ENCODE peak calls at places on chromosomes 11 and 22, in nine cellular contexts. O, F, Z, M, D, Q, P, E and N are unnamed samples.

GRCh38 chr22:44764974-44765373 is 12.6 kb downstream of the ARHGAP8 start:
- DNase-seq in M (no peak), F (no peak), E (no peak), Z (no peak), O (no peak), D (no peak), P (no peak), Q (no peak), N (no peak)

GRCh38 chr22:30325724-30326703 is 727 bp downstream of the TBC1D10A start:
- DNase-seq in Z (peak), O (no peak), M (no peak), E (no peak), D (peak), F (no peak), P (no peak), Q (no peak), N (no peak)

GRCh38 chr11:29333993-29334780 is 682.6 kb downstream of the KCNA4 start:
- DNase-seq in F (peak), Q (no peak), O (peak), D (peak), P (peak), E (no peak), M (peak), Z (no peak), N (peak)

GRCh38 chr11:45354976-45355705 is 69.0 kb upstream of the SYT13 start:
- DNase-seq in O (peak), F (no peak), Z (peak), D (peak), E (peak), P (peak), M (no peak), Q (peak), N (no peak)

GRCh38 chr11:693887-694562 is 997 bp downstream of the DEAF1 start:
- DNase-seq in Z (no peak), Q (no peak), O (no peak), F (no peak), P (no peak), D (no peak), E (no peak), M (no peak), N (no peak)

GRCh38 chr11:2507945-2508749 is 63.3 kb downstream of the KCNQ1 start:
- DNase-seq in D (no peak), E (peak), Q (no peak), P (no peak), Z (no peak), O (no peak), F (no peak), M (no peak), N (no peak)

GRCh38 chr11:94132152-94132558 is 3.5 kb downstream of the PANX1 start:
- DNase-seq in Z (peak), Q (no peak), M (no peak), F (peak), D (peak), E (no peak), O (peak), P (peak), N (no peak)

GRCh38 chr11:28674432-28675076 is 566.4 kb downstream of the METTL15 start:
- DNase-seq in F (no peak), Z (no peak), E (no peak), O (no peak), M (peak), D (peak), Q (no peak), P (peak), N (no peak)

GRCh38 chr22:36439481-36440271 is 41.8 kb downstream of the TXN2 start:
- DNase-seq in Q (no peak), Z (peak), M (no peak), F (peak), D (peak), P (peak), O (peak), E (no peak), N (no peak)

GRCh38 chr11:12723410-12724297 is 49.4 kb downstream of the TEAD1 start:
- DNase-seq in F (no peak), M (peak), O (peak), E (no peak), Q (no peak), D (no peak), P (peak), Z (no peak), N (no peak)

GRCh38 chr22:18085188-18085587 is 7.4 kb downstream of the PEX26 start:
- DNase-seq in E (no peak), O (no peak), F (no peak), D (peak), Q (no peak), Z (no peak), M (no peak), P (peak), N (no peak)

GRCh38 chr11:58075781-58076180 is 45.0 kb downstream of the OR6Q1 start:
- DNase-seq in Z (no peak), P (peak), Q (no peak), F (no peak), D (peak), O (peak), E (no peak), M (no peak), N (no peak)

GRCh38 chr11:27013741-27014415 is 20.0 kb downstream of the FIBIN start:
- DNase-seq in O (peak), F (no peak), E (no peak), P (peak), Z (no peak), M (no peak), D (peak), Q (no peak), N (no peak)

GRCh38 chr11:97815667-97816066 is 1205.1 kb upstream of the CNTN5 start:
- DNase-seq in O (no peak), E (no peak), P (peak), D (no peak), Q (no peak), M (no peak), Z (no peak), F (no peak), N (no peak)

GRCh38 chr22:49873228-49873940 is 19.7 kb downstream of the ZBED4 start:
- DNase-seq in E (no peak), F (no peak), M (no peak), D (no peak), O (no peak), Q (no peak), P (no peak), Z (no peak), N (no peak)

GRCh38 chr11:429931-430456 is 11.8 kb downstream of the ANO9 start:
- DNase-seq in E (no peak), D (no peak), O (no peak), M (no peak), F (no peak), P (no peak), Z (no peak), Q (no peak), N (no peak)

GRCh38 chr11:19327280-19327679 is 86.5 kb upstream of the E2F8 start:
- DNase-seq in F (no peak), O (no peak), P (no peak), M (no peak), D (no peak), E (no peak), Q (no peak), Z (no peak), N (no peak)

GRCh38 chr11:57614234-57614772 is 16.8 kb downstream of the SERPING1 start:
- DNase-seq in F (no peak), E (no peak), D (no peak), P (no peak), Z (no peak), Q (no peak), O (no peak), M (no peak), N (no peak)

GRCh38 chr11:29217901-29218300 is 798.9 kb downstream of the KCNA4 start:
- DNase-seq in O (no peak), E (no peak), M (no peak), D (peak), Q (no peak), P (no peak), Z (no peak), F (no peak), N (no peak)

GRCh38 chr11:119676461-119677020 is 52.5 kb downstream of the NECTIN1 start:
- DNase-seq in O (no peak), F (no peak), P (peak), Z (no peak), D (peak), M (no peak), Q (no peak), E (no peak), N (no peak)

GRCh38 chr11:27807594-27807993 is 107.3 kb upstream of the BDNF start:
- DNase-seq in Z (no peak), E (no peak), Q (no peak), F (peak), M (no peak), D (peak), P (peak), O (no peak), N (no peak)

GRCh38 chr22:22896601-22897000 is 9.0 kb downstream of the IGLL5 start:
- DNase-seq in E (no peak), Q (no peak), P (no peak), O (no peak), Z (no peak), F (no peak), D (no peak), M (no peak), N (no peak)

GRCh38 chr22:49042066-49042465 is 785.6 kb downstream of the BRD1 start:
- DNase-seq in M (no peak), E (no peak), D (no peak), Q (no peak), F (no peak), O (no peak), P (no peak), Z (no peak), N (no peak)

GRCh38 chr22:50326959-50327710 is at the start of gene DENND6B:
- DNase-seq in E (peak), D (peak), F (peak), M (no peak), Z (peak), O (peak), Q (peak), P (peak), N (peak)

GRCh38 chr11:63608353-63609345 is 5.6 kb downstream of the PLAAT3 start:
- DNase-seq in Q (no peak), F (no peak), D (peak), P (peak), M (no peak), O (peak), Z (no peak), E (peak), N (no peak)

GRCh38 chr11:125903753-125904659 is at the start of gene DDX25:
- DNase-seq in D (peak), M (no peak), O (peak), F (no peak), Q (no peak), P (no peak), Z (no peak), E (peak), N (no peak)

GRCh38 chr11:65590240-65590738 is 5.3 kb downstream of the KCNK7 start:
- DNase-seq in Q (no peak), E (no peak), M (no peak), P (peak), D (peak), O (no peak), Z (peak), F (peak), N (no peak)

GRCh38 chr22:50718352-50718709 is 19.7 kb upstream of the ACR start:
- DNase-seq in O (no peak), M (no peak), Z (no peak), P (no peak), F (no peak), D (no peak), Q (no peak), E (no peak), N (no peak)

GRCh38 chr11:13984616-13985474 is 22.3 kb downstream of the SPON1 start:
- DNase-seq in F (peak), Q (no peak), E (no peak), D (peak), O (no peak), P (peak), Z (no peak), M (no peak), N (no peak)

GRCh38 chr11:76810151-76810853 is 27.1 kb downstream of the TSKU start:
- DNase-seq in P (no peak), Z (no peak), F (no peak), D (peak), E (peak), Q (no peak), O (peak), M (peak), N (no peak)

GRCh38 chr11:115931684-115932083 is 427.5 kb upstream of the CADM1 start:
- DNase-seq in P (no peak), Q (no peak), O (no peak), M (no peak), Z (no peak), D (no peak), E (no peak), F (no peak), N (no peak)

GRCh38 chr11:114398303-114398920 is 1.9 kb downstream of the C11orf71 start:
- DNase-seq in O (no peak), D (no peak), E (no peak), P (no peak), Z (no peak), M (no peak), Q (no peak), F (no peak), N (no peak)

DNA sequence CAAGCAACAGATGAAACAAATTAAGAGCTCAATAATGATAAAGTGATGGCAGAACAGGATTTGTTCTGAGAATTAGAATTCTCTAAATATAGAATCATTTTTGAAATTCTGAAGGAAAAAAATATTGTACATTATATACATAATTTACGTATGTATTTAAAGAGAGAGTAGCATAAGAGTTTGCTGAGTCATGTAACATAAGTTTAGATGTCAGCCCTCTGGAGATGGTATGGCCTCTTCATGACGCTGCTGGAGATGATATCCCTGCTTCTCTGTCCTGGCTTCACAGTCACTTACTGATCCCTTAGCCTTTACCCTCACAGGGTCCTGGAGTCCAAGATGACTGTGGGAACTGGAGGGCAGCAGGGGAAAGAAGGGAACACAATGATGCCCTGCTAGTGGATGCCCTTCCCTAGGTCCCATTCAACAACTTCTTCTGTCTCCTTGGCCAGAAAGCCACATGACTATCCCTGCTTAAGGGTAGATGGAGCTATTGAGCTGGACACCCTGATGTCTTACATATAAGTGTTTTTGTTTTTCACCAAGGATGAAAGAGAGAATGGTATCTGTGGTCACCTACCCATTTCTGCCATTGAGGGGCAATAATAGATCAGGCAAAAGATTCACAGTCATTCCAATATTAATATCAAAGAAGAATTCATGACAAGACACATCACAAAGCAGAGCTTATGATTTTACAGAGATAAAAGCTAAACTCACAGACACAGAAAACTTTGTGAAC is 753.1 kb downstream of the TBC1D22A start:
- DNase-seq in P (no peak), F (no peak), D (no peak), Z (no peak), Q (no peak), M (no peak), E (no peak), O (no peak), N (no peak)
- TF ChIP-seq CTCF in P (no peak), F (no peak), D (no peak), Z (no peak), Q (no peak), M (peak), E (no peak), O (no peak), N (no peak)

GRCh38 chr22:24834845-24835570 is 29.0 kb downstream of the SGSM1 start:
- DNase-seq in F (no peak), O (peak), M (peak), Q (no peak), Z (no peak), P (peak), D (peak), E (no peak), N (no peak)
- TF ChIP-seq CTCF in F (peak), O (peak), M (peak), Q (no peak), Z (no peak), P (no peak), D (no peak), E (peak), N (peak)

GRCh38 chr11:74520316-74520715 is 26.8 kb upstream of the LIPT2 start:
- DNase-seq in M (no peak), O (no peak), Q (no peak), P (no peak), E (no peak), F (no peak), Z (no peak), D (no peak), N (no peak)

GRCh38 chr11:74519719-74520118 is 26.2 kb upstream of the LIPT2 start:
- DNase-seq in Q (no peak), D (no peak), P (no peak), O (no peak), E (no peak), Z (no peak), F (no peak), M (no peak), N (no peak)

GRCh38 chr11:74522776-74523175 is 29.3 kb upstream of the LIPT2 start:
- DNase-seq in E (no peak), F (no peak), Q (no peak), O (no peak), P (no peak), D (no peak), M (no peak), Z (no peak), N (no peak)

GRCh38 chr11:74520927-74521665 is 27.6 kb upstream of the LIPT2 start:
- DNase-seq in Z (no peak), O (no peak), M (no peak), D (no peak), P (no peak), Q (no peak), E (no peak), F (no peak), N (no peak)

DNA sequence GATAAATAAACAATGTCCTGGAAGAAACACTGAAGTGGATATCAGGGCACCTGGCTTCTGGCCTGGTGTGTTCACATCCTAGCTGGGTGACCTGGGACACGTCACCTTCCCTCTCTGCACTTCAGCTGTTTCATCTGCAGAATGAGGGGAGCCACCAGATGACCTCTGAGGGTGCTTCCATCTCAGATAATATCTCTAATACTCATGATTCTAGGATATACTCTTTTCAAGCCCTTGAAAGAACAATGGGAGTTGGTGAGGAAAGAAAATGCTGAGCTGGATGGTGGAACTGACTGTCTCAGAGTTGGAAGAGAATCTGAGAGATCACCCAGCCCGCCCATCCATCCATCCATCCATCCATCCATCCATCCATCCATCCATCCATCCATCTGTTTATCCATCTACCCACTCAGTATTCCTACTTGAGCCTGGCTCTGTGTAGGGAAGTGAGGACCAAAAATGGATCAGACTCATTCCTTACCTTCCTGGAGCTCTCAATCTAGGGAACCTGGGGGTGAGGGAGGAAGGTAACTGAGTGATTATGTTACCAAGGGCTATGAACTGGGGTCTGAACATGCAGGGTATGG is 28.2 kb upstream of the LIPT2 start:
- DNase-seq in F (no peak), E (no peak), M (no peak), O (no peak), D (no peak), Q (no peak), Z (no peak), P (no peak), N (no peak)
- TF ChIP-seq CTCF in F (no peak), E (no peak), M (no peak), O (no peak), D (no peak), Q (no peak), Z (no peak), P (no peak), N (no peak)

GRCh38 chr11:134666273-134667174 is 254.5 kb upstream of the B3GAT1 start:
- DNase-seq in E (no peak), P (no peak), F (no peak), O (no peak), Z (no peak), Q (no peak), M (no peak), D (no peak), N (no peak)
- TF ChIP-seq CTCF in E (no peak), P (no peak), F (no peak), O (no peak), Z (no peak), Q (no peak), M (no peak), D (no peak), N (no peak)

DNA sequence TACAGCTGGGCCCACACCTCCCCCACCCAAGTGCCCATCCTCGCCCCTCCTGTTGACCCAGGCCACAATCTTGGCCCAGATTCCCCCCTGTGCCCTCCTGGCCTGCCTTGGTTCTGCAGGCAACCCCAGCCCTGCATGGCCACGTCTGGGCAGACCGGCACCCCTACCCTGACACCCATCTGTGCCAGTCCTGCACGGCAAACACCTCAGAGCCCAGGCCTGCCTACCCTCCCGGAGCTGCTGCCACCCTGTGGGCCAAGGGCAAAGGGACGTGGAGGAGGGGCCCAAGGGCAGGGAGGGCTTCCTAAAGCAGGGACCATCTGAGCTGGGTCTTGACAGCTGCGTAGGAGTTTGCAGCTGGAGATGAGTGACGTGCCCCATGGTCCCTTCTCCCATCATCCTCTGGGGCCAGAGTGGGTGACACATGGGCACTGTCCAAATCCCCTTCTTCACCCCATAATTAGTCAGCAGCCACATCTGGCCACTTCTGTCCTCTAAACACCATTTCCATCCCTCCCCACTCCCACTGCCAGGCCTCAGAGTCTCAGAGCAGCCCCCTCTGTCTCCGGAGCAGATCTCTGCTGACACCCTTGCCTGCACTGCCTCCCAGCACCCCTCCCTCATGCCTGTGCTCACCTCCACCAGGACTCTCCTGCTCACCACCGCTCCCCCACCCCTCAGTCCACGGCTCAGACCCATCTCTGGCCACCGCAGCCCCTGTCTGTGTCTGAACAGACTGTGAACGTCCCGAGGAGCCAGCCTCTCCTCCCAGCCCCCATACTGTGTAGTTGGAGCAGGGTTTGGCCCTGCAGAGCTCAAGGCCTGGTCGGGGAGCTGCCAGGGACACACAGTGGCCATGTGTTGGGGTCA is 35.6 kb upstream of the PPARA start:
- DNase-seq in E (no peak), O (no peak), Z (peak), M (no peak), P (no peak), F (no peak), D (peak), Q (no peak), N (no peak)
- TF ChIP-seq CTCF in E (no peak), O (no peak), Z (no peak), M (no peak), P (no peak), F (no peak), D (no peak), Q (no peak), N (no peak)

DNA sequence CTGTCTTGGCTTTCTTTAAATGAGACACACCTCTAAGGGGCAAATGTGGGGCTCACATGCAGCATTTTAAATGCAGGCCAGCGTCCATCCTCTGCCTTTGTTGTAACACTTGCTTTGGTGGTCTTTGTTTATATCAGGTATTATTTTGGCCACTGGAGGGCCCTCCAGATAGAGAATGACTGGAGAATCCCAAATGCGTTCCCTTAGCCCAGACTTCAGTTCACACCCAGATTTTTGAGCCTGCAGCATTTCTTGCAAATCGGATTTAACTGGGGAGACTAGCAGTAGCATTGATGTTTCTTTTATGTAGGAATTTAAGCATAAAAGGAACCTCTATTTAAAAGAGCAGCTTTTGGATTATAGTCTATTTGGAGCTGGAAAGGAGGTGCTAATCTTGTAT is 200.2 kb upstream of the SORL1-AS1 start:
- DNase-seq in F (no peak), E (no peak), O (no peak), Z (peak), D (peak), Q (no peak), P (no peak), M (no peak), N (no peak)
- TF ChIP-seq CTCF in F (peak), E (peak), O (no peak), Z (peak), D (peak), Q (no peak), P (peak), M (peak), N (peak)